ENCODE peak calls at places on chromosomes 1 and 21, in five cellular contexts. T is HepG2, F is A549, A is HCT116, V is T-helper 17 cell. D is an unnamed sample.

GRCh38 chr1:227828773-227829172 is 13.3 kb downstream of the PRSS38 start:
- ATAC-seq in A (no peak), F (no peak), T (no peak), V (no peak), D (no peak)

GRCh38 chr21:43574741-43575465 is 84.4 kb downstream of the HSF2BP start:
- ATAC-seq in V (no peak), T (no peak), A (no peak), F (no peak), D (no peak)

GRCh38 chr1:18057643-18058042 is 50.0 kb upstream of the IGSF21 start:
- ATAC-seq in T (no peak), A (no peak), V (no peak), F (no peak), D (no peak)

GRCh38 chr1:201400257-201401230 is 1.4 kb upstream of the LAD1 start:
- ATAC-seq in V (no peak), F (no peak), A (no peak), T (no peak), D (no peak)

GRCh38 chr1:71463144-71463543 is 382.3 kb upstream of the ZRANB2 start:
- ATAC-seq in A (no peak), T (no peak), V (no peak), F (no peak), D (no peak)

GRCh38 chr1:108644984-108645383 is 15.9 kb downstream of the HENMT1 start:
- ATAC-seq in T (no peak), A (no peak), V (peak), F (no peak), D (no peak)

GRCh38 chr1:204733869-204734596 is 48.5 kb upstream of the LRRN2 start:
- ATAC-seq in V (no peak), T (no peak), A (no peak), F (no peak), D (peak)

GRCh38 chr1:47725732-47726495 is 271.3 kb downstream of the TRABD2B start:
- ATAC-seq in T (peak), A (peak), F (peak), V (peak), D (peak)

GRCh38 chr1:230715510-230715909 is 1.6 kb upstream of the AGT start:
- ATAC-seq in V (no peak), T (no peak), A (no peak), F (no peak), D (no peak)

GRCh38 chr1:8061673-8062386 is 35.7 kb upstream of the ERRFI1 start:
- ATAC-seq in A (peak), F (peak), T (no peak), V (no peak), D (no peak)

GRCh38 chr1:212456166-212456528 is 23.4 kb downstream of the NENF start:
- ATAC-seq in F (peak), A (peak), V (peak), T (peak), D (no peak)

GRCh38 chr1:156970017-156970416 is 49.6 kb downstream of the LRRC71 start:
- ATAC-seq in A (no peak), V (no peak), T (no peak), F (peak), D (no peak)

GRCh38 chr1:230594374-230594773 is 47.9 kb upstream of the COG2 start:
- ATAC-seq in A (no peak), F (no peak), T (no peak), V (no peak), D (no peak)

D was measured in stimulated activated memory B cell treated with anti-CD40 and anti-IgM and Interleukin-4, amounts not matched to agents 10 μg/mL and 1 μg/mL and 100 μg/mL, for 72 hours.